ENCODE peak calls at places on chromosomes 1 and 21, in five cellular contexts. I is effector memory CD8-positive, alpha-beta T cell; X is H1; F is NCI-H510A; R is kidney glomerular epithelial cell. M is an unnamed sample.

GRCh38 chr1:221439734-221440436 is 302.0 kb downstream of the DUSP10 start:
- DNase-seq in I (peak; percentile 5), X (no peak), F (no peak), R (peak; percentile 97), M (peak; percentile 77)

GRCh38 chr1:83741751-83742150 is 257.2 kb downstream of the TTLL7 start:
- DNase-seq in I (no peak), X (no peak), F (no peak), R (no peak), M (no peak)

GRCh38 chr1:36753451-36753850 is 270.7 kb upstream of the CSF3R start:
- DNase-seq in I (no peak), X (no peak), F (no peak), R (no peak), M (no peak)

GRCh38 chr1:159510223-159510530 is 25.6 kb downstream of the OR10J5 start:
- DNase-seq in I (no peak), X (no peak), F (no peak), R (no peak), M (peak; percentile 11)

GRCh38 chr1:55067022-55067781 is 27.9 kb downstream of the PCSK9 start:
- DNase-seq in I (no peak), X (no peak), F (no peak), R (no peak), M (no peak)

GRCh38 chr1:236067854-236068454 is 3.1 kb upstream of the NID1 start:
- DNase-seq in I (no peak), X (no peak), F (no peak), R (no peak), M (no peak)

GRCh38 chr1:248863011-248863881 is 4.4 kb upstream of the ZNF692 start:
- DNase-seq in I (peak; percentile 68), X (peak; percentile 81), F (peak; percentile 58), R (peak; percentile 31), M (peak; percentile 52)

GRCh38 chr1:13725714-13726175 is 25.8 kb downstream of the PRDM2 start:
- DNase-seq in I (peak; percentile 60), X (no peak), F (no peak), R (peak; percentile 41), M (no peak)

GRCh38 chr21:29671728-29672127 is 268.1 kb downstream of the GRIK1 start:
- DNase-seq in I (no peak), X (no peak), F (no peak), R (no peak), M (no peak)

GRCh38 chr21:45504516-45505415 is 37.5 kb downstream of the SLC19A1 start:
- DNase-seq in I (no peak), X (no peak), F (no peak), R (no peak), M (no peak)

GRCh38 chr1:115641762-115642167 is at the start of gene VANGL1:
- DNase-seq in I (peak; percentile 34), X (peak; percentile 77), F (peak; percentile 45), R (peak; percentile 19), M (peak; percentile 64)

GRCh38 chr1:159800177-159800935 is 1.8 kb upstream of the FCRL6 start:
- DNase-seq in I (peak; percentile 52), X (no peak), F (no peak), R (no peak), M (no peak)

M was measured in LoVo.